ENCODE peak calls at places on chromosome 9, in seven cellular contexts. One of them, this sample, is unnamed.

GRCh38 chr9:108041551-108041950 is 552.0 kb upstream of the KLF4 start:
- DNase-seq in coronary artery: no peak
- DNase-seq in NCI-H1417: no peak
- DNase-seq in adrenal gland: no peak
- DNase-seq in islet precursor cell: no peak
- DNase-seq in B cell: no peak
- DNase-seq in nephron progenitor cell: no peak
- DNase-seq in this sample: no peak

GRCh38 chr9:124008307-124008854 is 3.2 kb upstream of the LHX2 start:
- DNase-seq in adrenal gland: no peak
- DNase-seq in nephron progenitor cell: peak
- DNase-seq in islet precursor cell: peak
- DNase-seq in coronary artery: no peak
- DNase-seq in B cell: peak
- DNase-seq in NCI-H1417: peak
- DNase-seq in this sample: peak

GRCh38 chr9:95720496-95720895 is 155.0 kb upstream of the ERCC6L2 start:
- DNase-seq in NCI-H1417: no peak
- DNase-seq in B cell: no peak
- DNase-seq in islet precursor cell: no peak
- DNase-seq in adrenal gland: no peak
- DNase-seq in nephron progenitor cell: no peak
- DNase-seq in coronary artery: no peak
- DNase-seq in this sample: no peak

GRCh38 chr9:136532799-136533774 is 12.8 kb downstream of the NOTCH1 start:
- DNase-seq in B cell: peak
- DNase-seq in nephron progenitor cell: no peak
- DNase-seq in NCI-H1417: no peak
- DNase-seq in islet precursor cell: no peak
- DNase-seq in coronary artery: no peak
- DNase-seq in adrenal gland: no peak
- DNase-seq in this sample: no peak

GRCh38 chr9:89555426-89556375 is 49.1 kb upstream of the GADD45G start:
- DNase-seq in coronary artery: no peak
- DNase-seq in islet precursor cell: no peak
- DNase-seq in adrenal gland: no peak
- DNase-seq in nephron progenitor cell: no peak
- DNase-seq in B cell: peak
- DNase-seq in NCI-H1417: no peak
- DNase-seq in this sample: no peak

GRCh38 chr9:94086961-94087360 is 2.7 kb downstream of the PTPDC1 start:
- DNase-seq in NCI-H1417: no peak
- DNase-seq in islet precursor cell: no peak
- DNase-seq in adrenal gland: no peak
- DNase-seq in B cell: no peak
- DNase-seq in coronary artery: no peak
- DNase-seq in nephron progenitor cell: no peak
- DNase-seq in this sample: no peak

GRCh38 chr9:69089491-69089890 is 53.9 kb downstream of the FXN start:
- DNase-seq in adrenal gland: no peak
- DNase-seq in coronary artery: no peak
- DNase-seq in nephron progenitor cell: peak
- DNase-seq in islet precursor cell: peak
- DNase-seq in NCI-H1417: no peak
- DNase-seq in B cell: no peak
- DNase-seq in this sample: no peak

GRCh38 chr9:29044959-29045358 is 1471.7 kb upstream of the C9orf72 start:
- DNase-seq in B cell: no peak
- DNase-seq in coronary artery: no peak
- DNase-seq in nephron progenitor cell: no peak
- DNase-seq in NCI-H1417: no peak
- DNase-seq in adrenal gland: no peak
- DNase-seq in islet precursor cell: no peak
- DNase-seq in this sample: no peak

GRCh38 chr9:99595796-99596195 is 225.9 kb upstream of the NR4A3 start:
- DNase-seq in NCI-H1417: no peak
- DNase-seq in coronary artery: no peak
- DNase-seq in islet precursor cell: no peak
- DNase-seq in B cell: peak
- DNase-seq in nephron progenitor cell: no peak
- DNase-seq in adrenal gland: no peak
- DNase-seq in this sample: no peak

GRCh38 chr9:117375956-117376355 is 38.9 kb downstream of the ASTN2 start:
- DNase-seq in NCI-H1417: no peak
- DNase-seq in nephron progenitor cell: no peak
- DNase-seq in coronary artery: no peak
- DNase-seq in islet precursor cell: no peak
- DNase-seq in B cell: no peak
- DNase-seq in adrenal gland: no peak
- DNase-seq in this sample: peak

GRCh38 chr9:136605966-136606365 is 56.8 kb upstream of the EGFL7 start:
- DNase-seq in islet precursor cell: no peak
- DNase-seq in NCI-H1417: no peak
- DNase-seq in coronary artery: no peak
- DNase-seq in nephron progenitor cell: no peak
- DNase-seq in adrenal gland: no peak
- DNase-seq in B cell: no peak
- DNase-seq in this sample: no peak

GRCh38 chr9:132144708-132145365 is 17.0 kb upstream of the NTNG2 start:
- DNase-seq in nephron progenitor cell: no peak
- DNase-seq in islet precursor cell: no peak
- DNase-seq in NCI-H1417: no peak
- DNase-seq in adrenal gland: peak
- DNase-seq in coronary artery: no peak
- DNase-seq in B cell: no peak
- DNase-seq in this sample: no peak

GRCh38 chr9:121557581-121558422 is 58.2 kb upstream of the GGTA1 start:
- DNase-seq in NCI-H1417: no peak
- DNase-seq in adrenal gland: peak
- DNase-seq in coronary artery: peak
- DNase-seq in nephron progenitor cell: peak
- DNase-seq in islet precursor cell: peak
- DNase-seq in B cell: peak
- DNase-seq in this sample: no peak

GRCh38 chr9:116094846-116095245 is 58.7 kb upstream of the PAPPA start:
- DNase-seq in islet precursor cell: no peak
- DNase-seq in adrenal gland: no peak
- DNase-seq in nephron progenitor cell: no peak
- DNase-seq in B cell: no peak
- DNase-seq in NCI-H1417: no peak
- DNase-seq in coronary artery: no peak
- DNase-seq in this sample: no peak

GRCh38 chr9:88775559-88775958 is 215.7 kb upstream of the S1PR3 start:
- DNase-seq in B cell: no peak
- DNase-seq in coronary artery: no peak
- DNase-seq in adrenal gland: no peak
- DNase-seq in NCI-H1417: no peak
- DNase-seq in islet precursor cell: no peak
- DNase-seq in nephron progenitor cell: no peak
- DNase-seq in this sample: no peak

GRCh38 chr9:132094314-132094791 is 14.7 kb upstream of the MED27 start:
- DNase-seq in nephron progenitor cell: no peak
- DNase-seq in NCI-H1417: no peak
- DNase-seq in B cell: no peak
- DNase-seq in islet precursor cell: no peak
- DNase-seq in adrenal gland: no peak
- DNase-seq in coronary artery: no peak
- DNase-seq in this sample: no peak

GRCh38 chr9:87497604-87498045 is at the start of gene DAPK1:
- DNase-seq in B cell: no peak
- DNase-seq in nephron progenitor cell: peak
- DNase-seq in islet precursor cell: peak
- DNase-seq in coronary artery: no peak
- DNase-seq in NCI-H1417: peak
- DNase-seq in adrenal gland: no peak
- DNase-seq in this sample: peak

GRCh38 chr9:99819123-99819483 is 2.6 kb upstream of the NR4A3 start:
- DNase-seq in adrenal gland: no peak
- DNase-seq in B cell: no peak
- DNase-seq in islet precursor cell: no peak
- DNase-seq in coronary artery: no peak
- DNase-seq in NCI-H1417: no peak
- DNase-seq in nephron progenitor cell: no peak
- DNase-seq in this sample: no peak

GRCh38 chr9:123757547-123757946 is 172.4 kb downstream of the DENND1A start:
- DNase-seq in islet precursor cell: no peak
- DNase-seq in NCI-H1417: no peak
- DNase-seq in B cell: no peak
- DNase-seq in nephron progenitor cell: no peak
- DNase-seq in coronary artery: no peak
- DNase-seq in adrenal gland: peak
- DNase-seq in this sample: no peak

GRCh38 chr9:137482094-137482781 is 23.1 kb upstream of the NSMF start:
- DNase-seq in B cell: no peak
- DNase-seq in nephron progenitor cell: no peak
- DNase-seq in NCI-H1417: no peak
- DNase-seq in islet precursor cell: peak
- DNase-seq in coronary artery: no peak
- DNase-seq in adrenal gland: peak
- DNase-seq in this sample: no peak

GRCh38 chr9:91815896-91816295 is 134.1 kb downstream of the ROR2 start:
- DNase-seq in nephron progenitor cell: no peak
- DNase-seq in coronary artery: peak
- DNase-seq in adrenal gland: peak
- DNase-seq in NCI-H1417: no peak
- DNase-seq in islet precursor cell: peak
- DNase-seq in B cell: no peak
- DNase-seq in this sample: no peak

GRCh38 chr9:135149876-135150275 is 62.4 kb downstream of the OLFM1 start:
- DNase-seq in B cell: no peak
- DNase-seq in coronary artery: no peak
- DNase-seq in nephron progenitor cell: no peak
- DNase-seq in islet precursor cell: no peak
- DNase-seq in NCI-H1417: no peak
- DNase-seq in adrenal gland: no peak
- DNase-seq in this sample: no peak

GRCh38 chr9:72480931-72481330 is 40.5 kb upstream of the TMC1 start:
- DNase-seq in coronary artery: no peak
- DNase-seq in NCI-H1417: no peak
- DNase-seq in B cell: no peak
- DNase-seq in islet precursor cell: no peak
- DNase-seq in nephron progenitor cell: no peak
- DNase-seq in adrenal gland: no peak
- DNase-seq in this sample: no peak

GRCh38 chr9:116899337-116900006 is 212.4 kb downstream of the TRIM32 start:
- DNase-seq in NCI-H1417: no peak
- DNase-seq in islet precursor cell: peak
- DNase-seq in B cell: no peak
- DNase-seq in adrenal gland: no peak
- DNase-seq in nephron progenitor cell: no peak
- DNase-seq in coronary artery: no peak
- DNase-seq in this sample: no peak

GRCh38 chr9:4507731-4508130 is 17.5 kb downstream of the SLC1A1 start:
- DNase-seq in NCI-H1417: no peak
- DNase-seq in adrenal gland: no peak
- DNase-seq in islet precursor cell: no peak
- DNase-seq in nephron progenitor cell: no peak
- DNase-seq in B cell: no peak
- DNase-seq in coronary artery: no peak
- DNase-seq in this sample: no peak

GRCh38 chr9:133453651-133454050 is 6.1 kb upstream of the CACFD1 start:
- DNase-seq in islet precursor cell: no peak
- DNase-seq in adrenal gland: no peak
- DNase-seq in coronary artery: no peak
- DNase-seq in nephron progenitor cell: no peak
- DNase-seq in NCI-H1417: no peak
- DNase-seq in B cell: no peak
- DNase-seq in this sample: no peak

GRCh38 chr9:123927625-123928308 is 2.2 kb downstream of the DENND1A start:
- DNase-seq in coronary artery: peak
- DNase-seq in NCI-H1417: no peak
- DNase-seq in B cell: peak
- DNase-seq in islet precursor cell: no peak
- DNase-seq in adrenal gland: no peak
- DNase-seq in nephron progenitor cell: no peak
- DNase-seq in this sample: no peak

GRCh38 chr9:131739192-131739961 is 499 bp downstream of the RAPGEF1 start:
- DNase-seq in islet precursor cell: no peak
- DNase-seq in B cell: peak
- DNase-seq in nephron progenitor cell: peak
- DNase-seq in coronary artery: no peak
- DNase-seq in NCI-H1417: peak
- DNase-seq in adrenal gland: no peak
- DNase-seq in this sample: peak

GRCh38 chr9:36686471-36686870 is 113.8 kb downstream of the MELK start:
- DNase-seq in coronary artery: no peak
- DNase-seq in B cell: no peak
- DNase-seq in NCI-H1417: no peak
- DNase-seq in islet precursor cell: no peak
- DNase-seq in nephron progenitor cell: no peak
- DNase-seq in adrenal gland: no peak
- DNase-seq in this sample: no peak

GRCh38 chr9:76900884-76901440 is 5.0 kb downstream of the PRUNE2 start:
- DNase-seq in NCI-H1417: no peak
- DNase-seq in coronary artery: no peak
- DNase-seq in B cell: no peak
- DNase-seq in islet precursor cell: peak
- DNase-seq in adrenal gland: no peak
- DNase-seq in nephron progenitor cell: no peak
- DNase-seq in this sample: no peak

GRCh38 chr9:70161414-70161732 is 97.4 kb upstream of the SMC5 start:
- DNase-seq in NCI-H1417: no peak
- DNase-seq in adrenal gland: no peak
- DNase-seq in coronary artery: no peak
- DNase-seq in B cell: no peak
- DNase-seq in nephron progenitor cell: no peak
- DNase-seq in islet precursor cell: no peak
- DNase-seq in this sample: no peak

This sample was measured in D341Med.